ENCODE peak calls at places on chromosomes 5 and 9, in six cellular contexts. H is RWPE1, D is A549, J is sigmoid colon, F is uterus, P is H9. R is an unnamed sample.

GRCh38 chr9:16310288-16311145 is 560.0 kb downstream of the BNC2 start:
- DNase-seq in H (no peak), D (no peak), J (no peak), F (no peak), P (peak; percentile 33), R (no peak)

GRCh38 chr9:72292184-72292787 is 72.7 kb downstream of the ZFAND5 start:
- DNase-seq in H (no peak), D (peak; percentile 81), J (no peak), F (no peak), P (no peak), R (no peak)

GRCh38 chr5:96459313-96460109 is 26.5 kb upstream of the PCSK1 start:
- DNase-seq in H (no peak), D (no peak), J (no peak), F (no peak), P (no peak), R (no peak)

GRCh38 chr9:112754578-112754977 is 4.0 kb downstream of the SNX30 start:
- DNase-seq in H (peak; percentile 69), D (no peak), J (no peak), F (no peak), P (no peak), R (no peak)

GRCh38 chr5:102755691-102756371 is 726 bp downstream of the PAM start:
- DNase-seq in H (peak; percentile 83), D (peak; percentile 50), J (peak; percentile 88), F (peak; percentile 57), P (peak; percentile 75), R (no peak)

GRCh38 chr5:159294921-159295320 is 31.8 kb downstream of the UBLCP1 start:
- DNase-seq in H (no peak), D (no peak), J (no peak), F (no peak), P (no peak), R (no peak)

GRCh38 chr5:114311943-114312342 is 49.9 kb upstream of the KCNN2 start:
- DNase-seq in H (no peak), D (no peak), J (no peak), F (no peak), P (peak; percentile 67), R (no peak)

GRCh38 chr5:18985397-18985796 is 1002.6 kb downstream of the CDH18 start:
- DNase-seq in H (no peak), D (no peak), J (no peak), F (no peak), P (no peak), R (no peak)

GRCh38 chr5:39713224-39713911 is 288.6 kb upstream of the DAB2 start:
- DNase-seq in H (no peak), D (peak; percentile 78), J (no peak), F (no peak), P (no peak), R (no peak)

GRCh38 chr9:124849801-124850200 is 3.5 kb upstream of the WDR38 start:
- DNase-seq in H (no peak), D (peak; percentile 77), J (peak; percentile 70), F (no peak), P (no peak), R (no peak)

GRCh38 chr5:1254196-1254595 is 29.0 kb downstream of the SLC6A18 start:
- DNase-seq in H (no peak), D (no peak), J (no peak), F (no peak), P (no peak), R (no peak)

GRCh38 chr9:127928232-127929043 is 2.1 kb downstream of the PIP5KL1 start:
- DNase-seq in H (no peak), D (peak; percentile 52), J (no peak), F (no peak), P (peak; percentile 55), R (no peak)

GRCh38 chr5:172379481-172379880 is 74.8 kb downstream of the SH3PXD2B start:
- DNase-seq in H (no peak), D (no peak), J (no peak), F (no peak), P (no peak), R (no peak)

GRCh38 chr5:155522540-155522939 is 509.0 kb downstream of the KIF4B start:
- DNase-seq in H (no peak), D (no peak), J (no peak), F (no peak), P (no peak), R (no peak)

GRCh38 chr9:6811436-6811835 is 53.7 kb downstream of the KDM4C start:
- DNase-seq in H (no peak), D (no peak), J (no peak), F (no peak), P (no peak), R (no peak)

GRCh38 chr9:137295313-137296213 is 6.5 kb downstream of the NRARP start:
- DNase-seq in H (peak; percentile 80), D (no peak), J (no peak), F (no peak), P (peak; percentile 66), R (peak; percentile 94)

GRCh38 chr9:136387217-136387616 is 12.8 kb downstream of the SNAPC4 start:
- DNase-seq in H (no peak), D (no peak), J (no peak), F (no peak), P (no peak), R (no peak)

GRCh38 chr5:151019331-151019730 is 1.1 kb upstream of the GPX3 start:
- DNase-seq in H (no peak), D (no peak), J (no peak), F (no peak), P (no peak), R (no peak)

GRCh38 chr5:15483348-15484090 is 16.5 kb upstream of the FBXL7 start:
- DNase-seq in H (no peak), D (no peak), J (no peak), F (no peak), P (no peak), R (no peak)

GRCh38 chr9:136854842-136855460 is 2.8 kb downstream of the MAMDC4 start:
- DNase-seq in H (no peak), D (no peak), J (no peak), F (no peak), P (no peak), R (no peak)

GRCh38 chr5:173395257-173395932 is 67.2 kb upstream of the STC2 start:
- DNase-seq in H (peak; percentile 43), D (peak; percentile 12), J (peak; percentile 48), F (no peak), P (peak; percentile 36), R (no peak)

GRCh38 chr9:136310273-136311030 is 6.6 kb upstream of the CCDC187 start:
- DNase-seq in H (no peak), D (no peak), J (no peak), F (no peak), P (no peak), R (no peak)

GRCh38 chr5:158967566-158967965 is 132.2 kb downstream of the EBF1 start:
- DNase-seq in H (peak; percentile 70), D (peak; percentile 51), J (no peak), F (no peak), P (no peak), R (no peak)

GRCh38 chr5:143605403-143606005 is 202.0 kb upstream of the NR3C1 start:
- DNase-seq in H (no peak), D (no peak), J (no peak), F (no peak), P (no peak), R (no peak)

GRCh38 chr9:127050152-127050551 is 72.3 kb downstream of the ANGPTL2 start:
- DNase-seq in H (no peak), D (no peak), J (no peak), F (no peak), P (no peak), R (no peak)

GRCh38 chr9:77514886-77515711 is 133.0 kb downstream of the GNA14 start:
- DNase-seq in H (no peak), D (peak; percentile 59), J (no peak), F (peak; percentile 27), P (no peak), R (no peak)

DNA sequence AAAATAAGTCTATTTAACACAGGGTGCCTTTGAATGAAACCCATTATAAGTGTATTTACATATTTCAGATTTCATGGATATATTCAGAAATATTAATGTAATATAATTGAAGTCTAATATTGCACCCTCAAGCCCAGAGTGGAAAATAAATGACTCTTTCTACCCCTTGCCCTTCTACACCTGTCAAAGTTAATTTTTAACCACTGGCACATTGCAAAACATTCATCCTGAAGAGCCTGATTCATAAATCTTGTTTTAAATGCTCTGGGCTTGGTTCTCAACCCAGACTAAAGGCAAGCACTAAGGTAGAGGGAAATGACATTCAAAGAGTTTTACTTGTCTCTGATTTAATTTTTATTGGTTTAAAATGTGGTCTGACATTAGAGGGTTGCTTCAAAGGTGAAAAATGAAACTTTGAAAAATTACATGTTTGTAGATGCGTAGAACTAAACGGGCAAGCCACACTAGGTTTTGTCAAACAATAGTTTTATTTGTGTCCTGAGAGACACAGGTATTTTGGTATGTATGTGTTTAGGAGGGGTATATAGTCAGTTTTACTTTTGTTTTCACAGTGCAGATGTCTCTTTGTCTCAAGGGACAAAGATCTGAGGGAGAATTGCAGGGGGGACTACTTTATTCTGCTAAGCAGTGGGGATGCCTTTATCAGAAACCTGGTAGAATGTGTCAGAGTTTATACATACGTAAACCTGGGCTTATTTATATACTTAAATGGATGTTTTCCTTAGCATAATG is 69.7 kb downstream of the PIK3R1 start:
- DNase-seq in H (no peak), D (no peak), J (no peak), F (no peak), P (no peak), R (no peak)
- TF ChIP-seq CTCF in H (no peak), D (no peak), J (no peak), F (no peak), P (no peak), R (no peak)

GRCh38 chr9:3331801-3332200 is 194.0 kb downstream of the RFX3 start:
- DNase-seq in H (no peak), D (peak; percentile 27), J (no peak), F (no peak), P (no peak), R (no peak)
- TF ChIP-seq CTCF in H (peak; percentile 16), D (peak; percentile 44), J (no peak), F (no peak), P (peak; percentile 64), R (peak; percentile 8)

GRCh38 chr5:32308951-32309350 is 3.8 kb downstream of the MTMR12 start:
- DNase-seq in H (no peak), D (no peak), J (no peak), F (no peak), P (no peak), R (no peak)
- TF ChIP-seq CTCF in H (no peak), D (no peak), J (no peak), F (no peak), P (no peak), R (no peak)

GRCh38 chr5:161169776-161170175 is 317.8 kb upstream of the ATP10B start:
- DNase-seq in H (no peak), D (no peak), J (no peak), F (no peak), P (no peak), R (no peak)

GRCh38 chr5:161167001-161167765 is 315.2 kb upstream of the ATP10B start:
- DNase-seq in H (no peak), D (no peak), J (no peak), F (no peak), P (no peak), R (no peak)

DNA sequence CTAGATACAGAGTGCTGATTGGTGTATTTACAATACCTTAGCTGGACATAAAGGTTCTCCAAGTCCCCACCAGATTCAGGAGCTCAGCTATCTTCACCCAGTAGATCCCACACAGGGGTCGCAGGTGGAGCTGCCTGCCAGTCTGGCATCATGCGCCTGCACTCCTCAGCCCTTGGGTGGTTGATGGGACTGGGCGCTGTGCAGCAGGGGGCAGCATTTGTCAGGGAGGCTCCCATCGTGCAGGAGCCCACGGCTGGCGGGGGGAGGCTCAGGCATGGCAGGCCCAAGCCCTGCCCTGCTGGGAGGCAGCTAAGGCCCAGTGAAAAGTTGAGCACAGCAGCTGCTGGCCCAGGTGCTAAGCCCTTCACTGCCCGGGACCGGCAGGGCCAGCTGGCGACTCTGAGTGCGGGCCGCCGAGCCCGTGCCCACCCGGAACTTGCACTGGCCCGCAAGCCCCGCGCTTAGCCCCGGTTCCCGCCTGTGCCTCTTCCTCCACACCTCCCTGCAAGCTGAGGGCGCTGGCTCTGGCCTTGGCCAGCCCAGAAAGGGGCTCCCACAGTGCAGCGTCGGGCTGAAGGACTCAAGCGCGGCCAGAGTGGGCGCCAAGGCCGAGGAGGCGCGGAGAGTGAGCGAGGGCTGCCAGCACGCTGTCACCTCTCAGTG is 314.1 kb upstream of the ATP10B start:
- DNase-seq in H (no peak), D (no peak), J (no peak), F (no peak), P (peak; percentile 35), R (no peak)
- TF ChIP-seq CTCF in H (no peak), D (no peak), J (no peak), F (no peak), P (peak; percentile 26), R (no peak)

R was measured in D721Med.